ENCODE peak calls at places on chromosome 5, in four cellular contexts. J is CD8-positive, alpha-beta T cell; Y is mucosa of descending colon; I is neural crest cell. E is an unnamed sample.

GRCh38 chr5:131466171-131466766 is 168.8 kb downstream of the RAPGEF6 start:
- DNase-seq in Y (no peak), I (no peak), J (no peak), E (no peak)

GRCh38 chr5:33317271-33317670 is 123.5 kb upstream of the TARS1 start:
- DNase-seq in Y (no peak), J (no peak), I (no peak), E (no peak)

GRCh38 chr5:74865293-74865798 is 841 bp downstream of the FAM169A start:
- DNase-seq in J (no peak), Y (no peak), I (no peak), E (no peak)

GRCh38 chr5:67214036-67214435 is 17.4 kb upstream of the CD180 start:
- DNase-seq in Y (no peak), I (no peak), J (no peak), E (no peak)

GRCh38 chr5:83353231-83353630 is 118.3 kb upstream of the VCAN start:
- DNase-seq in I (no peak), J (no peak), Y (no peak), E (no peak)

GRCh38 chr5:146662229-146662628 is 146.2 kb upstream of the GPR151 start:
- DNase-seq in I (no peak), Y (no peak), J (no peak), E (no peak)

GRCh38 chr5:178940569-178941360 is at the start of gene ZNF454:
- DNase-seq in Y (peak), I (no peak), J (no peak), E (peak)

GRCh38 chr5:56178823-56179222 is 54.3 kb downstream of the ANKRD55 start:
- DNase-seq in I (no peak), Y (no peak), J (no peak), E (no peak)

GRCh38 chr5:172870261-172870806 is 36.3 kb downstream of the ERGIC1 start:
- DNase-seq in I (no peak), J (no peak), Y (no peak), E (no peak)

DNA sequence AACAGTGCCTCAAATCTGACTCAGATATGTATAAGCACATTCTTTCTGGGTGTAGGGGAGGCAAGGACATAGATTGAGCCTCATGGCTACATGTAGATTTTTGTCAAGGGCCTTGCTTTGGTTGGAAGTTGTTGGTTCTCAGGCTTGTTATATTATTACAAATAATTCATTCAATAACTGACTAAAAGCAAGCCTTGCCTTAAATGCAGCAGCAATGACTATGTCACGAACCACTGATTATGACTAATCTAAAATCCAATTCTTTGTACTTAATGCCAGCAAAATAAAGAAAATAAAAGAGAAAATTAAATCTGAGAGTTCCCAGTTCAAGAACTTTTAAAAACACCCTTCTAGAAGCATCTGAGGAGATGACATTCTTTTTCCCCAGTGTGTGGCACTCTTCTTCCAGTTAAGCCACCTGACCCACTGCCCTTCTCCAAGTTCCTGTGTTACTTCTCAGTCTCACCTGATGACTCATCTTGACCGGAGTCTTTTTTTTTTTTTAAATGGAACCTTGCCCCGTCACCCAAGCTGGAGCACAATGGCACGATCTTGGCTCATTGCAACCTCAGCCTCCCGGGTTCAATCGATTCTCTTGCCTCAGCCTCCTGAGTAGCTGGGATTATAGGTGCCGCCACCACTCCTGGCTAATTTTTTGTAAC is 223.9 kb upstream of the DAB2 start:
- DNase-seq in I (no peak), Y (no peak), J (no peak), E (no peak)
- TF ChIP-seq CTCF in I (no peak), Y (no peak), J (no peak), E (no peak)

GRCh38 chr5:154860123-154860522 is 1.7 kb downstream of the CNOT8 start:
- DNase-seq in I (no peak), Y (peak), J (no peak), E (no peak)

GRCh38 chr5:154858251-154858971 is at the start of gene CNOT8:
- DNase-seq in J (peak), I (peak), Y (peak), E (peak)

GRCh38 chr5:154857091-154857533 is 1.3 kb upstream of the CNOT8 start:
- DNase-seq in Y (no peak), I (peak), J (peak), E (peak)

GRCh38 chr5:154858972-154859950 is 834 bp downstream of the CNOT8 start:
- DNase-seq in J (no peak), I (no peak), Y (no peak), E (no peak)

DNA sequence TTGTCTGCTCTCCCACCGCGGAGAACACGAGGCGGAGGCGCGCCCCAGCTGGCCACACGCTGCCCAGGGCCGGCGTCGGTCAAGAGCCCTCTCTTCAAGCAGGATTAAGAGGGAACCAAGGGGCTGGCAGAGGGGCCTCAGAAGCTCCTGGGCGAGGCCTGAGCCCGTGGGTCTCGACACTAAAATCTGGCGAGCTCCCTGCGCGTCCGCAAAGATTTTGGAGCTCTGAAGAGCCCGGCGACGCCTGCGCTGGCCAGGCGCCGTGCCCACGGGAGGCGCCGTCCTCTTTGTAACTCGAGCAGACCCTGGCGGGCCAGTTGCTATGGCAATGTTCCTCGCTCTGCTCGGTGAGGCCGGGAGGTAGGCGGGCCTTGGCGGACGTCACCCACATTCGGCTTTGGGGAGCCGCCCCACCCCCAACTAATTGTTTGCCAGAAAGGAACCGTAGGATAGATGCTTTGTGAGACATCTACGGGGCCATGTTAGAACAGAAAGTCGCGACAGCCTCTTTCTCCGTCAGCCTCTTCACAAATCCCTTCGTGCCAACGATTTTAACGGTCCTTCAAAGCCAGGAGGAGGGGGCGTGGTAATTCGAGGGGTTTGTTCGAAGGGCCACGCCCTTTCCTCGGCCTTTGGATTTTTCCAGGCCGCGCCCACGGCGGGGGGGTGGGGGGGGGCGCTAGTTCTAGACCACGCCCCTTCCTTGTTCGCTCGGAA is 735 bp upstream of the CNOT8 start:
- DNase-seq in J (peak), Y (peak), I (peak), E (peak)
- TF ChIP-seq CTCF in J (no peak), Y (no peak), I (no peak), E (no peak)

GRCh38 chr5:53311661-53312060 is 168.8 kb upstream of the FST start:
- DNase-seq in J (no peak), I (no peak), Y (no peak), E (no peak)
- TF ChIP-seq CTCF in J (no peak), I (no peak), Y (no peak), E (no peak)

GRCh38 chr5:92248518-92248917 is 865.4 kb upstream of the ARRDC3 start:
- DNase-seq in Y (no peak), J (no peak), I (no peak), E (no peak)
- TF ChIP-seq CTCF in Y (no peak), J (no peak), I (no peak), E (no peak)

E was measured in omental fat pad.